ENCODE peak calls at places on chromosome 3, in ten cellular contexts. One of them, this sample, is unnamed.
A peak's percentile ranks its signal among the peaks of the same experiment; 100 is the strongest.

GRCh38 chr3:126438186-126438585 is 37.5 kb downstream of the ZXDC start:
- DNase-seq in ovary: no peak
- DNase-seq in kidney epithelial cell: no peak
- DNase-seq in astrocyte: no peak
- DNase-seq in fibroblast of the aortic adventitia: no peak
- DNase-seq in breast epithelium: no peak
- DNase-seq in mucosa of descending colon: no peak
- DNase-seq in neural progenitor cell: no peak
- DNase-seq in mesothelial cell of epicardium: no peak
- DNase-seq in MCF 10A: no peak
- DNase-seq in this sample: no peak

GRCh38 chr3:150078983-150079739 is 108.5 kb upstream of the PFN2 start:
- DNase-seq in breast epithelium: no peak
- DNase-seq in mucosa of descending colon: no peak
- DNase-seq in mesothelial cell of epicardium: no peak
- DNase-seq in astrocyte: peak; percentile 97
- DNase-seq in ovary: no peak
- DNase-seq in neural progenitor cell: no peak
- DNase-seq in fibroblast of the aortic adventitia: peak; percentile 87
- DNase-seq in kidney epithelial cell: peak; percentile 88
- DNase-seq in MCF 10A: peak; percentile 49
- DNase-seq in this sample: peak; percentile 95

GRCh38 chr3:57544181-57545125 is at the start of gene DNAH12:
- DNase-seq in breast epithelium: peak; percentile 64
- DNase-seq in kidney epithelial cell: peak; percentile 29
- DNase-seq in fibroblast of the aortic adventitia: peak; percentile 6
- DNase-seq in MCF 10A: no peak
- DNase-seq in mesothelial cell of epicardium: peak; percentile 62
- DNase-seq in astrocyte: peak; percentile 47
- DNase-seq in mucosa of descending colon: peak; percentile 18
- DNase-seq in ovary: peak; percentile 60
- DNase-seq in neural progenitor cell: peak; percentile 95
- DNase-seq in this sample: peak; percentile 58

GRCh38 chr3:132660745-132661067 is 577 bp downstream of the UBA5 start:
- DNase-seq in neural progenitor cell: no peak
- DNase-seq in mesothelial cell of epicardium: no peak
- DNase-seq in breast epithelium: no peak
- DNase-seq in fibroblast of the aortic adventitia: no peak
- DNase-seq in mucosa of descending colon: no peak
- DNase-seq in astrocyte: peak; percentile 23
- DNase-seq in MCF 10A: no peak
- DNase-seq in ovary: no peak
- DNase-seq in kidney epithelial cell: no peak
- DNase-seq in this sample: peak; percentile 26

GRCh38 chr3:135325726-135326245 is 530.7 kb downstream of the EPHB1 start:
- DNase-seq in breast epithelium: no peak
- DNase-seq in fibroblast of the aortic adventitia: no peak
- DNase-seq in neural progenitor cell: no peak
- DNase-seq in mucosa of descending colon: no peak
- DNase-seq in MCF 10A: no peak
- DNase-seq in kidney epithelial cell: no peak
- DNase-seq in ovary: no peak
- DNase-seq in mesothelial cell of epicardium: no peak
- DNase-seq in astrocyte: no peak
- DNase-seq in this sample: no peak

GRCh38 chr3:11407644-11408043 is 135.4 kb downstream of the ATG7 start:
- DNase-seq in fibroblast of the aortic adventitia: peak; percentile 23
- DNase-seq in mucosa of descending colon: no peak
- DNase-seq in mesothelial cell of epicardium: no peak
- DNase-seq in kidney epithelial cell: no peak
- DNase-seq in ovary: no peak
- DNase-seq in neural progenitor cell: no peak
- DNase-seq in MCF 10A: no peak
- DNase-seq in breast epithelium: no peak
- DNase-seq in astrocyte: no peak
- DNase-seq in this sample: no peak

GRCh38 chr3:60094392-60094947 is 1044.6 kb upstream of the CFAP20DC start:
- DNase-seq in mucosa of descending colon: no peak
- DNase-seq in mesothelial cell of epicardium: no peak
- DNase-seq in neural progenitor cell: no peak
- DNase-seq in astrocyte: no peak
- DNase-seq in fibroblast of the aortic adventitia: no peak
- DNase-seq in ovary: no peak
- DNase-seq in MCF 10A: no peak
- DNase-seq in kidney epithelial cell: no peak
- DNase-seq in breast epithelium: no peak
- DNase-seq in this sample: no peak

GRCh38 chr3:133949438-133949837 is 53.8 kb upstream of the RAB6B start:
- DNase-seq in kidney epithelial cell: no peak
- DNase-seq in mucosa of descending colon: no peak
- DNase-seq in astrocyte: no peak
- DNase-seq in mesothelial cell of epicardium: no peak
- DNase-seq in neural progenitor cell: no peak
- DNase-seq in ovary: no peak
- DNase-seq in MCF 10A: peak; percentile 83
- DNase-seq in fibroblast of the aortic adventitia: no peak
- DNase-seq in breast epithelium: no peak
- DNase-seq in this sample: peak; percentile 61

GRCh38 chr3:126389112-126389791 is 5.5 kb upstream of the CFAP100 start:
- DNase-seq in MCF 10A: peak; percentile 82
- DNase-seq in mucosa of descending colon: peak; percentile 88
- DNase-seq in kidney epithelial cell: no peak
- DNase-seq in astrocyte: peak; percentile 59
- DNase-seq in mesothelial cell of epicardium: peak; percentile 58
- DNase-seq in breast epithelium: peak; percentile 92
- DNase-seq in fibroblast of the aortic adventitia: peak; percentile 80
- DNase-seq in ovary: peak; percentile 87
- DNase-seq in neural progenitor cell: peak; percentile 97
- DNase-seq in this sample: peak; percentile 86

GRCh38 chr3:192917508-192918274 is at the start of gene MB21D2:
- DNase-seq in ovary: peak; percentile 86
- DNase-seq in astrocyte: peak; percentile 73
- DNase-seq in MCF 10A: peak; percentile 72
- DNase-seq in mucosa of descending colon: peak; percentile 70
- DNase-seq in fibroblast of the aortic adventitia: peak; percentile 88
- DNase-seq in kidney epithelial cell: no peak
- DNase-seq in mesothelial cell of epicardium: peak; percentile 62
- DNase-seq in breast epithelium: peak; percentile 43
- DNase-seq in neural progenitor cell: peak; percentile 79
- DNase-seq in this sample: peak; percentile 88

GRCh38 chr3:33173103-33173502 is 45.5 kb downstream of the SUSD5 start:
- DNase-seq in neural progenitor cell: no peak
- DNase-seq in kidney epithelial cell: no peak
- DNase-seq in fibroblast of the aortic adventitia: no peak
- DNase-seq in astrocyte: no peak
- DNase-seq in breast epithelium: no peak
- DNase-seq in MCF 10A: no peak
- DNase-seq in mesothelial cell of epicardium: no peak
- DNase-seq in mucosa of descending colon: no peak
- DNase-seq in ovary: no peak
- DNase-seq in this sample: no peak

GRCh38 chr3:138921316-138922292 is 25.3 kb downstream of the FOXL2 start:
- DNase-seq in MCF 10A: peak; percentile 87
- DNase-seq in mucosa of descending colon: no peak
- DNase-seq in kidney epithelial cell: peak; percentile 81
- DNase-seq in fibroblast of the aortic adventitia: peak; percentile 94
- DNase-seq in astrocyte: peak; percentile 87
- DNase-seq in mesothelial cell of epicardium: no peak
- DNase-seq in breast epithelium: peak; percentile 56
- DNase-seq in ovary: no peak
- DNase-seq in neural progenitor cell: no peak
- DNase-seq in this sample: peak; percentile 80

GRCh38 chr3:23909324-23909723 is 7.5 kb downstream of the NKIRAS1 start:
- DNase-seq in MCF 10A: no peak
- DNase-seq in kidney epithelial cell: no peak
- DNase-seq in breast epithelium: no peak
- DNase-seq in neural progenitor cell: no peak
- DNase-seq in ovary: no peak
- DNase-seq in mesothelial cell of epicardium: no peak
- DNase-seq in fibroblast of the aortic adventitia: no peak
- DNase-seq in astrocyte: no peak
- DNase-seq in mucosa of descending colon: no peak
- DNase-seq in this sample: no peak

GRCh38 chr3:82927309-82928253 is 1166.1 kb upstream of the GBE1 start:
- DNase-seq in ovary: no peak
- DNase-seq in kidney epithelial cell: no peak
- DNase-seq in mucosa of descending colon: no peak
- DNase-seq in astrocyte: peak; percentile 0
- DNase-seq in fibroblast of the aortic adventitia: no peak
- DNase-seq in breast epithelium: no peak
- DNase-seq in neural progenitor cell: no peak
- DNase-seq in mesothelial cell of epicardium: no peak
- DNase-seq in MCF 10A: no peak
- DNase-seq in this sample: peak; percentile 51

DNA sequence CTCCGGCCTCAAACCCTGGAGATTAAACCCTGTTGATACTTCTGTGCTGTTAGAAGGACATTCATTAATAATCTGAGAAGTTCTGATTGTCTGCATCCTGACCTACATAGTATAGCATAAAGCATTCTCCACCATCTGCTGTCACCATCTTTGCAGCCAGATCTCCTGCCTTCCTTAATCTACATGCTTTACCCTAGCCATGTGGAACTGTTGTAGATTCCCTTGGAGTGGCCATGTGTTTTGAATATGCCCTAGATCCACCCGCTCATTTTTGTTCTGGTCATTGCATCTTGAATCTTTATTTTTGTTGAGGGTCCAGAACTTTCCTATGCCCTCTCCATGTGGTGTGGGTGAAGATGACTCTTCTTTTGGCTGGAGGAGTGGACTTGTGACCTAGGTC is 110.3 kb downstream of the OXSM start:
- DNase-seq in mucosa of descending colon: no peak
- DNase-seq in astrocyte: no peak
- DNase-seq in fibroblast of the aortic adventitia: no peak
- DNase-seq in MCF 10A: no peak
- DNase-seq in ovary: no peak
- DNase-seq in breast epithelium: no peak
- DNase-seq in neural progenitor cell: no peak
- DNase-seq in mesothelial cell of epicardium: no peak
- DNase-seq in kidney epithelial cell: no peak
- DNase-seq in this sample: no peak
- TF ChIP-seq CTCF in mucosa of descending colon: no peak
- TF ChIP-seq CTCF in astrocyte: no peak
- TF ChIP-seq CTCF in fibroblast of the aortic adventitia: no peak
- TF ChIP-seq CTCF in MCF 10A: no peak
- TF ChIP-seq CTCF in ovary: no peak
- TF ChIP-seq CTCF in breast epithelium: no peak
- TF ChIP-seq CTCF in neural progenitor cell: no peak
- TF ChIP-seq CTCF in mesothelial cell of epicardium: no peak
- TF ChIP-seq CTCF in kidney epithelial cell: no peak
- TF ChIP-seq CTCF in this sample: no peak

GRCh38 chr3:8451696-8452095 is 49.9 kb upstream of the LMCD1 start:
- DNase-seq in ovary: no peak
- DNase-seq in astrocyte: peak; percentile 60
- DNase-seq in kidney epithelial cell: no peak
- DNase-seq in MCF 10A: no peak
- DNase-seq in mucosa of descending colon: no peak
- DNase-seq in neural progenitor cell: no peak
- DNase-seq in breast epithelium: no peak
- DNase-seq in fibroblast of the aortic adventitia: peak; percentile 82
- DNase-seq in mesothelial cell of epicardium: no peak
- DNase-seq in this sample: peak; percentile 70

GRCh38 chr3:8453153-8453552 is 48.5 kb upstream of the LMCD1 start:
- DNase-seq in fibroblast of the aortic adventitia: no peak
- DNase-seq in mucosa of descending colon: no peak
- DNase-seq in mesothelial cell of epicardium: no peak
- DNase-seq in ovary: no peak
- DNase-seq in neural progenitor cell: no peak
- DNase-seq in kidney epithelial cell: no peak
- DNase-seq in astrocyte: no peak
- DNase-seq in MCF 10A: no peak
- DNase-seq in breast epithelium: no peak
- DNase-seq in this sample: no peak

GRCh38 chr3:8446845-8447244 is 54.8 kb upstream of the LMCD1 start:
- DNase-seq in breast epithelium: no peak
- DNase-seq in astrocyte: no peak
- DNase-seq in neural progenitor cell: no peak
- DNase-seq in fibroblast of the aortic adventitia: no peak
- DNase-seq in MCF 10A: no peak
- DNase-seq in mesothelial cell of epicardium: no peak
- DNase-seq in ovary: no peak
- DNase-seq in kidney epithelial cell: no peak
- DNase-seq in mucosa of descending colon: no peak
- DNase-seq in this sample: no peak

GRCh38 chr3:8452112-8452511 is 49.5 kb upstream of the LMCD1 start:
- DNase-seq in mesothelial cell of epicardium: no peak
- DNase-seq in fibroblast of the aortic adventitia: no peak
- DNase-seq in astrocyte: no peak
- DNase-seq in kidney epithelial cell: no peak
- DNase-seq in ovary: no peak
- DNase-seq in breast epithelium: no peak
- DNase-seq in MCF 10A: no peak
- DNase-seq in mucosa of descending colon: no peak
- DNase-seq in neural progenitor cell: no peak
- DNase-seq in this sample: no peak

DNA sequence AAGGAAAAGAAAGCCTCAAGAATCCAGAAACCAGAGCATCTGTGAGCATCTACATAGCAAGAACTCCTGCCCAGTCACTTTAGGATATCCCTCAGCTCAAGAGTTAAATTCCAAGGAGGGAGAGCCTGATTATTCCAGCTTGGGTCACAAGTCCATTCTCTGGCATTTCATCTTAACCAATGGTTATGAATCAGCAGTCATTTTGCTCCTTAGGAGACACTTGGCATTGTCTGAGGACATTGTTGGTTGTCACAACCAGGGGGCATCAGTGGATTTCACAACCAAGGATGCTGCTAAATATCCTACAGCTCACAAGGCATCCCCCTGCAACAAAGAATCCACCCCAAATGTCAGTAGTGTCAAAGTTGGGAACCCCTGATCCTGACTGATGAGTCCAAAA is 51.0 kb upstream of the LMCD1 start:
- DNase-seq in kidney epithelial cell: no peak
- DNase-seq in mesothelial cell of epicardium: no peak
- DNase-seq in astrocyte: peak; percentile 36
- DNase-seq in MCF 10A: no peak
- DNase-seq in breast epithelium: no peak
- DNase-seq in neural progenitor cell: peak; percentile 19
- DNase-seq in fibroblast of the aortic adventitia: peak; percentile 35
- DNase-seq in mucosa of descending colon: no peak
- DNase-seq in ovary: no peak
- DNase-seq in this sample: no peak
- TF ChIP-seq CTCF in kidney epithelial cell: no peak
- TF ChIP-seq CTCF in mesothelial cell of epicardium: no peak
- TF ChIP-seq CTCF in astrocyte: peak; percentile 9
- TF ChIP-seq CTCF in MCF 10A: no peak
- TF ChIP-seq CTCF in breast epithelium: no peak
- TF ChIP-seq CTCF in neural progenitor cell: peak; percentile 30
- TF ChIP-seq CTCF in fibroblast of the aortic adventitia: no peak
- TF ChIP-seq CTCF in mucosa of descending colon: no peak
- TF ChIP-seq CTCF in ovary: no peak
- TF ChIP-seq CTCF in this sample: no peak

GRCh38 chr3:121989943-121990342 is 32.1 kb downstream of the ILDR1 start:
- DNase-seq in neural progenitor cell: peak; percentile 23
- DNase-seq in kidney epithelial cell: no peak
- DNase-seq in breast epithelium: no peak
- DNase-seq in astrocyte: no peak
- DNase-seq in mucosa of descending colon: peak; percentile 13
- DNase-seq in ovary: no peak
- DNase-seq in fibroblast of the aortic adventitia: no peak
- DNase-seq in MCF 10A: no peak
- DNase-seq in mesothelial cell of epicardium: no peak
- DNase-seq in this sample: no peak
- TF ChIP-seq CTCF in neural progenitor cell: peak; percentile 15
- TF ChIP-seq CTCF in kidney epithelial cell: no peak
- TF ChIP-seq CTCF in breast epithelium: no peak
- TF ChIP-seq CTCF in astrocyte: no peak
- TF ChIP-seq CTCF in mucosa of descending colon: no peak
- TF ChIP-seq CTCF in ovary: no peak
- TF ChIP-seq CTCF in fibroblast of the aortic adventitia: no peak
- TF ChIP-seq CTCF in MCF 10A: no peak
- TF ChIP-seq CTCF in mesothelial cell of epicardium: no peak
- TF ChIP-seq CTCF in this sample: no peak

GRCh38 chr3:49566312-49566711 is 12.0 kb downstream of the BSN start:
- DNase-seq in mucosa of descending colon: no peak
- DNase-seq in ovary: no peak
- DNase-seq in breast epithelium: no peak
- DNase-seq in neural progenitor cell: no peak
- DNase-seq in fibroblast of the aortic adventitia: peak; percentile 10
- DNase-seq in mesothelial cell of epicardium: no peak
- DNase-seq in kidney epithelial cell: no peak
- DNase-seq in astrocyte: peak; percentile 2
- DNase-seq in MCF 10A: peak; percentile 16
- DNase-seq in this sample: peak; percentile 33
- TF ChIP-seq CTCF in mucosa of descending colon: no peak
- TF ChIP-seq CTCF in ovary: no peak
- TF ChIP-seq CTCF in breast epithelium: no peak
- TF ChIP-seq CTCF in neural progenitor cell: peak; percentile 55
- TF ChIP-seq CTCF in fibroblast of the aortic adventitia: peak; percentile 36
- TF ChIP-seq CTCF in mesothelial cell of epicardium: no peak
- TF ChIP-seq CTCF in kidney epithelial cell: peak; percentile 31
- TF ChIP-seq CTCF in astrocyte: no peak
- TF ChIP-seq CTCF in MCF 10A: peak; percentile 45
- TF ChIP-seq CTCF in this sample: peak; percentile 56